ENCODE peak calls at places on chromosomes 6 and 20, in seven cellular contexts. K is HepG2; O is neuronal stem cell; D is A549; I is transverse colon; T is effector memory CD4-positive, alpha-beta T cell; P is endodermal cell. W is an unnamed sample.

GRCh38 chr20:62691485-62691884 is 17.2 kb upstream of the NTSR1 start:
- DNase-seq in K (no peak), O (no peak), D (no peak), I (no peak), T (no peak), P (no peak), W (no peak)

GRCh38 chr6:137570307-137570832 is 76.2 kb upstream of the OLIG3 start:
- DNase-seq in K (peak), O (no peak), D (no peak), I (no peak), T (no peak), P (no peak), W (no peak)

GRCh38 chr6:125004198-125004597 is 42.0 kb downstream of the RNF217 start:
- DNase-seq in K (no peak), O (no peak), D (no peak), I (no peak), T (no peak), P (no peak), W (no peak)

GRCh38 chr6:20692023-20692422 is 157.8 kb downstream of the CDKAL1 start:
- DNase-seq in K (no peak), O (no peak), D (no peak), I (no peak), T (no peak), P (no peak), W (no peak)

GRCh38 chr6:53916804-53917463 is 122.1 kb downstream of the LRRC1 start:
- DNase-seq in K (no peak), O (no peak), D (no peak), I (no peak), T (no peak), P (no peak), W (no peak)

GRCh38 chr6:4023240-4023639 is 55.7 kb downstream of the FAM217A start:
- DNase-seq in K (peak), O (no peak), D (no peak), I (no peak), T (no peak), P (no peak), W (no peak)

GRCh38 chr6:8047466-8048292 is 16.5 kb downstream of the BLOC1S5 start:
- DNase-seq in K (peak), O (no peak), D (no peak), I (no peak), T (no peak), P (no peak), W (no peak)

GRCh38 chr6:131205891-131206290 is 70.6 kb downstream of the AKAP7 start:
- DNase-seq in K (no peak), O (no peak), D (no peak), I (no peak), T (no peak), P (no peak), W (no peak)

DNA sequence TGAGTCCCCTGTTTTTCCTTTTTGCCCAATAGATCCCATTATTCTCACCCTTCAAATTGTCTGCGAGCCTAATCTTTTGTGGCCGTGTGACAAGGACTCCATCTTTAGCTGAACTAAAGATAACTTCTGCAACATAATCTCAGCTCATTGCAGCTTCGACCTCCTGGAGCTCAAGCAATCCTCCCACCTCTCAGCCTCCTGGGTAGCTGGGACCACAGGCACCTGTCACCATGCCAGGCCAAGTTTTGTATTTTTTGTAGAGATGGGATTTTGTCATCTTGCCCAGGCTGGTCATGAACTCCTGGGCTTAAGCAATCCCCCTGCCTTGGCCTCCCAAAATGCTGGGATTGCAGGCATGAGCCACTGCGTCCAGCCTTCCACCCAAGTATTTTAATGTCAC is 161.0 kb downstream of the GJA1 start:
- DNase-seq in K (no peak), O (no peak), D (no peak), I (no peak), T (no peak), P (no peak), W (no peak)
- H3K27ac ChIP-seq in K (no peak), O (no peak), D (no peak), I (no peak), T (no peak), P (no peak), W (no peak)

GRCh38 chr6:70396796-70397729 is 16.2 kb upstream of the FAM135A start:
- DNase-seq in K (no peak), O (no peak), D (no peak), I (no peak), T (no peak), P (no peak), W (no peak)
- H3K27ac ChIP-seq in K (no peak), O (no peak), D (peak), I (peak), T (no peak), P (no peak), W (no peak)

GRCh38 chr6:169240125-169240524 is 13.5 kb downstream of the THBS2 start:
- DNase-seq in K (no peak), O (no peak), D (no peak), I (no peak), T (no peak), P (no peak), W (no peak)
- H3K27ac ChIP-seq in K (no peak), O (no peak), D (no peak), I (no peak), T (no peak), P (no peak), W (no peak)

GRCh38 chr20:32476684-32477593 is 108.2 kb downstream of the NOL4L start:
- DNase-seq in K (no peak), O (no peak), D (no peak), I (no peak), T (no peak), P (peak), W (no peak)

GRCh38 chr20:32479012-32479411 is 106.1 kb downstream of the NOL4L start:
- DNase-seq in K (no peak), O (no peak), D (no peak), I (no peak), T (no peak), P (peak), W (no peak)

GRCh38 chr20:32479697-32480140 is 105.4 kb downstream of the NOL4L start:
- DNase-seq in K (no peak), O (no peak), D (no peak), I (peak), T (no peak), P (peak), W (no peak)

GRCh38 chr20:32477594-32478512 is 107.3 kb downstream of the NOL4L start:
- DNase-seq in K (no peak), O (no peak), D (no peak), I (peak), T (no peak), P (peak), W (no peak)

GRCh38 chr20:32478576-32478975 is 106.6 kb downstream of the NOL4L start:
- DNase-seq in K (no peak), O (no peak), D (no peak), I (no peak), T (no peak), P (peak), W (no peak)
- H3K27ac ChIP-seq in K (peak), O (no peak), D (no peak), I (peak), T (peak), P (no peak), W (no peak)

GRCh38 chr6:46899636-46900035 is 22.1 kb downstream of the ADGRF5 start:
- DNase-seq in K (no peak), O (no peak), D (no peak), I (no peak), T (no peak), P (no peak), W (no peak)
- H3K27ac ChIP-seq in K (no peak), O (no peak), D (no peak), I (no peak), T (no peak), P (no peak), W (no peak)

GRCh38 chr6:90249458-90249857 is 47.2 kb downstream of the BACH2 start:
- DNase-seq in K (no peak), O (no peak), D (no peak), I (no peak), T (no peak), P (no peak), W (no peak)
- H3K27ac ChIP-seq in K (no peak), O (no peak), D (no peak), I (no peak), T (no peak), P (no peak), W (no peak)

GRCh38 chr6:56827908-56828649 is 126.8 kb upstream of the BEND6 start:
- DNase-seq in K (no peak), O (no peak), D (no peak), I (no peak), T (no peak), P (no peak), W (no peak)

GRCh38 chr6:56833873-56834272 is 121.0 kb upstream of the BEND6 start:
- DNase-seq in K (no peak), O (no peak), D (no peak), I (no peak), T (no peak), P (no peak), W (no peak)

GRCh38 chr6:56832225-56832624 is 122.7 kb upstream of the BEND6 start:
- DNase-seq in K (no peak), O (no peak), D (no peak), I (no peak), T (no peak), P (no peak), W (no peak)

GRCh38 chr6:56833127-56833791 is 121.6 kb upstream of the BEND6 start:
- DNase-seq in K (no peak), O (no peak), D (no peak), I (no peak), T (no peak), P (no peak), W (no peak)

GRCh38 chr6:56831334-56831733 is 123.6 kb upstream of the BEND6 start:
- DNase-seq in K (no peak), O (no peak), D (no peak), I (no peak), T (no peak), P (no peak), W (no peak)
- H3K27ac ChIP-seq in K (no peak), O (no peak), D (no peak), I (no peak), T (no peak), P (no peak), W (no peak)